ENCODE peak calls at places on chromosomes 3 and 15, in seven cellular contexts. E, K, H, Q, J, T and U are unnamed samples.

GRCh38 chr3:178381971-178382370 is 154.3 kb upstream of the KCNMB2 start:
- DNase-seq in E (no peak), K (no peak), H (no peak), Q (peak), J (peak), T (no peak), U (no peak)

GRCh38 chr3:155651489-155652223 is 93.2 kb downstream of the PLCH1 start:
- DNase-seq in E (no peak), K (no peak), H (no peak), Q (no peak), J (no peak), T (no peak), U (no peak)

GRCh38 chr3:73530030-73530411 is 94.7 kb downstream of the PDZRN3 start:
- DNase-seq in E (no peak), K (peak), H (no peak), Q (peak), J (no peak), T (no peak), U (no peak)

GRCh38 chr15:99103279-99103678 is 1.6 kb upstream of the SYNM start:
- DNase-seq in E (no peak), K (no peak), H (no peak), Q (no peak), J (no peak), T (no peak), U (no peak)

GRCh38 chr3:74546426-74546825 is 68.0 kb downstream of the CNTN3 start:
- DNase-seq in E (no peak), K (no peak), H (no peak), Q (no peak), J (no peak), T (no peak), U (no peak)

GRCh38 chr3:70984756-70985155 is 598.8 kb downstream of the FOXP1 start:
- DNase-seq in E (no peak), K (no peak), H (no peak), Q (no peak), J (no peak), T (no peak), U (no peak)

GRCh38 chr3:169218314-169218983 is 445.1 kb downstream of the MECOM start:
- DNase-seq in E (peak), K (peak), H (no peak), Q (peak), J (peak), T (peak), U (no peak)

GRCh38 chr15:69794643-69795461 is 302.9 kb downstream of the TLE3 start:
- DNase-seq in E (peak), K (peak), H (no peak), Q (peak), J (no peak), T (peak), U (peak)